ENCODE peak calls at places on chromosomes 12 and 14, in eight cellular contexts. One of them, this sample, is unnamed.
A peak's percentile ranks its signal among the peaks of the same experiment; 100 is the strongest.

GRCh38 chr14:95481391-95482022 is 34.9 kb downstream of the SYNE3 start:
- DNase-seq in thoracic aorta: no peak
- DNase-seq in pancreas: no peak
- DNase-seq in ovary: no peak
- DNase-seq in tibial artery: no peak
- DNase-seq in GM23338: no peak
- DNase-seq in CD8-positive, alpha-beta T cell: no peak
- DNase-seq in heart right ventricle: no peak
- DNase-seq in this sample: no peak

GRCh38 chr12:121614872-121615467 is 11.4 kb upstream of the ORAI1 start:
- DNase-seq in pancreas: no peak
- DNase-seq in heart right ventricle: no peak
- DNase-seq in ovary: no peak
- DNase-seq in GM23338: no peak
- DNase-seq in CD8-positive, alpha-beta T cell: no peak
- DNase-seq in tibial artery: no peak
- DNase-seq in thoracic aorta: no peak
- DNase-seq in this sample: no peak

GRCh38 chr14:81382517-81383225 is 17.5 kb downstream of the STON2 start:
- DNase-seq in GM23338: no peak
- DNase-seq in heart right ventricle: no peak
- DNase-seq in CD8-positive, alpha-beta T cell: no peak
- DNase-seq in thoracic aorta: no peak
- DNase-seq in pancreas: no peak
- DNase-seq in tibial artery: no peak
- DNase-seq in ovary: no peak
- DNase-seq in this sample: no peak

GRCh38 chr14:58977366-58977765 is 211.1 kb upstream of the DAAM1 start:
- DNase-seq in tibial artery: no peak
- DNase-seq in heart right ventricle: no peak
- DNase-seq in pancreas: no peak
- DNase-seq in ovary: no peak
- DNase-seq in CD8-positive, alpha-beta T cell: no peak
- DNase-seq in thoracic aorta: no peak
- DNase-seq in GM23338: no peak
- DNase-seq in this sample: no peak

GRCh38 chr12:122740351-122740750 is 9.7 kb upstream of the HCAR1 start:
- DNase-seq in heart right ventricle: no peak
- DNase-seq in ovary: no peak
- DNase-seq in pancreas: no peak
- DNase-seq in tibial artery: peak; percentile 10
- DNase-seq in CD8-positive, alpha-beta T cell: no peak
- DNase-seq in thoracic aorta: no peak
- DNase-seq in GM23338: peak; percentile 31
- DNase-seq in this sample: no peak

GRCh38 chr12:50314629-50315312 is 31.5 kb upstream of the LIMA1 start:
- DNase-seq in heart right ventricle: no peak
- DNase-seq in thoracic aorta: no peak
- DNase-seq in GM23338: peak; percentile 80
- DNase-seq in CD8-positive, alpha-beta T cell: no peak
- DNase-seq in pancreas: no peak
- DNase-seq in tibial artery: no peak
- DNase-seq in ovary: no peak
- DNase-seq in this sample: no peak

GRCh38 chr12:95143784-95144205 is 70.4 kb upstream of the NR2C1 start:
- DNase-seq in pancreas: no peak
- DNase-seq in GM23338: peak; percentile 28
- DNase-seq in tibial artery: no peak
- DNase-seq in CD8-positive, alpha-beta T cell: no peak
- DNase-seq in ovary: no peak
- DNase-seq in heart right ventricle: no peak
- DNase-seq in thoracic aorta: no peak
- DNase-seq in this sample: no peak

GRCh38 chr12:96520767-96521166 is 31.4 kb downstream of the CFAP54 start:
- DNase-seq in CD8-positive, alpha-beta T cell: no peak
- DNase-seq in thoracic aorta: no peak
- DNase-seq in heart right ventricle: no peak
- DNase-seq in ovary: no peak
- DNase-seq in pancreas: no peak
- DNase-seq in tibial artery: no peak
- DNase-seq in GM23338: no peak
- DNase-seq in this sample: no peak

GRCh38 chr12:116304621-116305020 is 27.1 kb upstream of the MED13L start:
- DNase-seq in tibial artery: no peak
- DNase-seq in thoracic aorta: no peak
- DNase-seq in pancreas: no peak
- DNase-seq in GM23338: no peak
- DNase-seq in ovary: no peak
- DNase-seq in CD8-positive, alpha-beta T cell: no peak
- DNase-seq in heart right ventricle: no peak
- DNase-seq in this sample: no peak

GRCh38 chr14:31950760-31951637 is 126.1 kb upstream of the ARHGAP5 start:
- DNase-seq in pancreas: no peak
- DNase-seq in thoracic aorta: no peak
- DNase-seq in ovary: peak; percentile 67
- DNase-seq in CD8-positive, alpha-beta T cell: no peak
- DNase-seq in heart right ventricle: peak; percentile 56
- DNase-seq in tibial artery: no peak
- DNase-seq in GM23338: peak; percentile 59
- DNase-seq in this sample: no peak

GRCh38 chr14:105059035-105059916 is 6.0 kb downstream of the GPR132 start:
- DNase-seq in heart right ventricle: no peak
- DNase-seq in CD8-positive, alpha-beta T cell: peak; percentile 57
- DNase-seq in tibial artery: no peak
- DNase-seq in ovary: no peak
- DNase-seq in thoracic aorta: no peak
- DNase-seq in GM23338: peak; percentile 48
- DNase-seq in pancreas: no peak
- DNase-seq in this sample: no peak

GRCh38 chr12:19243577-19243976 is 114.0 kb downstream of the PLEKHA5 start:
- DNase-seq in CD8-positive, alpha-beta T cell: no peak
- DNase-seq in GM23338: no peak
- DNase-seq in ovary: no peak
- DNase-seq in heart right ventricle: no peak
- DNase-seq in tibial artery: no peak
- DNase-seq in pancreas: no peak
- DNase-seq in thoracic aorta: no peak
- DNase-seq in this sample: no peak

GRCh38 chr12:66051361-66051760 is 79.2 kb downstream of the LLPH start:
- DNase-seq in heart right ventricle: no peak
- DNase-seq in GM23338: no peak
- DNase-seq in thoracic aorta: no peak
- DNase-seq in tibial artery: no peak
- DNase-seq in CD8-positive, alpha-beta T cell: no peak
- DNase-seq in ovary: no peak
- DNase-seq in pancreas: no peak
- DNase-seq in this sample: no peak

GRCh38 chr12:109277899-109278762 is 31.0 kb downstream of the FOXN4 start:
- DNase-seq in CD8-positive, alpha-beta T cell: no peak
- DNase-seq in pancreas: no peak
- DNase-seq in heart right ventricle: no peak
- DNase-seq in GM23338: no peak
- DNase-seq in thoracic aorta: no peak
- DNase-seq in ovary: peak; percentile 65
- DNase-seq in tibial artery: no peak
- DNase-seq in this sample: no peak

GRCh38 chr12:120172053-120172452 is 22.5 kb downstream of the GCN1 start:
- DNase-seq in pancreas: no peak
- DNase-seq in ovary: no peak
- DNase-seq in GM23338: no peak
- DNase-seq in heart right ventricle: no peak
- DNase-seq in tibial artery: no peak
- DNase-seq in CD8-positive, alpha-beta T cell: no peak
- DNase-seq in thoracic aorta: no peak
- DNase-seq in this sample: no peak

GRCh38 chr12:50104614-50105366 is 982 bp downstream of the GPD1 start:
- DNase-seq in heart right ventricle: no peak
- DNase-seq in ovary: no peak
- DNase-seq in CD8-positive, alpha-beta T cell: no peak
- DNase-seq in GM23338: no peak
- DNase-seq in thoracic aorta: no peak
- DNase-seq in pancreas: no peak
- DNase-seq in tibial artery: no peak
- DNase-seq in this sample: no peak

GRCh38 chr12:66049538-66050282 is 80.8 kb downstream of the LLPH start:
- DNase-seq in ovary: no peak
- DNase-seq in tibial artery: no peak
- DNase-seq in heart right ventricle: no peak
- DNase-seq in CD8-positive, alpha-beta T cell: no peak
- DNase-seq in pancreas: no peak
- DNase-seq in GM23338: no peak
- DNase-seq in thoracic aorta: no peak
- DNase-seq in this sample: no peak

GRCh38 chr12:96811083-96811482 is 96.0 kb upstream of the NEDD1 start:
- DNase-seq in CD8-positive, alpha-beta T cell: no peak
- DNase-seq in GM23338: no peak
- DNase-seq in heart right ventricle: no peak
- DNase-seq in pancreas: no peak
- DNase-seq in tibial artery: no peak
- DNase-seq in thoracic aorta: no peak
- DNase-seq in ovary: no peak
- DNase-seq in this sample: no peak

GRCh38 chr12:6891637-6892036 is 13.0 kb upstream of the LRRC23 start:
- DNase-seq in heart right ventricle: no peak
- DNase-seq in GM23338: no peak
- DNase-seq in ovary: no peak
- DNase-seq in thoracic aorta: no peak
- DNase-seq in CD8-positive, alpha-beta T cell: no peak
- DNase-seq in tibial artery: no peak
- DNase-seq in pancreas: no peak
- DNase-seq in this sample: no peak

DNA sequence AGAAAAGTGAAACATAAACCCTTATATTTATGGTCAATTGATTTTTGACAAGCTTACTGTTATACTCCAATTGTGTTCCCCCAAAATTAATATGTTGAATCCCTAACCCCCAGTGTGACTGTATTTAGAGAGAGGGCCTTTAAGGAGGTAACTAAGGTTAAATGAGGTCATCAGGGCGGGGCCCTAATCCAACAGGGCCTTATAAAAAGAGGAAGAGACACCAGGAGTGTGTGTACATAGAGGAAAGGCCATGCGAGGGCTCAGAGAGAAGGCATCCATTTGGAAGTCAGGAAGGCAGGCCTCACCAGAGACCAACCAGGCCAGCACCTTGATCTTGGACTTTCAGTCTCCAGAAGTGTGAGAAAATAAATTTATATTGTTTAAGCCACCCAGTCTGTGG is 6.5 kb upstream of the VTI1B start:
- DNase-seq in tibial artery: no peak
- DNase-seq in GM23338: no peak
- DNase-seq in CD8-positive, alpha-beta T cell: no peak
- DNase-seq in thoracic aorta: no peak
- DNase-seq in ovary: no peak
- DNase-seq in heart right ventricle: no peak
- DNase-seq in pancreas: no peak
- DNase-seq in this sample: no peak
- H3K36me3 ChIP-seq in tibial artery: peaks cover 54% of the 10 kb centered on the region
- H3K36me3 ChIP-seq in GM23338: peaks cover 74% of the 10 kb centered on the region
- H3K36me3 ChIP-seq in CD8-positive, alpha-beta T cell: peaks cover 16% of the 10 kb centered on the region
- H3K36me3 ChIP-seq in thoracic aorta: no peaks in the 10 kb centered on the region
- H3K36me3 ChIP-seq in ovary: no peaks in the 10 kb centered on the region
- H3K36me3 ChIP-seq in heart right ventricle: peaks cover 52% of the 10 kb centered on the region
- H3K36me3 ChIP-seq in pancreas: no peaks in the 10 kb centered on the region
- H3K36me3 ChIP-seq in this sample: peaks cover 2% of the 10 kb centered on the region

DNA sequence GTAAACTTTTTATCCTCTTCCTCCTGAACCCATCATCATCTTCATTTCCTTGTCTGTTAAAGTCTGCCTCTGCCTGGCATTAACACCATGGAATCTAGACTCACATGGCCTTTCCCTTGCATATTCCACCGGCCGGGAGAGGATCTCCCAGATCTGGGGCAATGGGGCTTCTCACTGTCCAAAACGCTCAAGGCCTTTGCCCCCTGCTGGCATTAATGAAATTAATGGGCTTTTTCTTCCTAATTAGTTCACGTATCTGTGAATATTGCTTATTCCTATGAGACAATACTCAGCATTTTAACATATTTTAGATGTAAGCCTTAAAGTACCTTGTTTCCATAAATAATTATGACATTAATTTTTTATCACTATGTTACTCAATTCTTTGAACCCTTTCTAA is 42.9 kb upstream of the CAPRIN2 start:
- DNase-seq in ovary: no peak
- DNase-seq in GM23338: no peak
- DNase-seq in thoracic aorta: no peak
- DNase-seq in CD8-positive, alpha-beta T cell: no peak
- DNase-seq in pancreas: no peak
- DNase-seq in heart right ventricle: no peak
- DNase-seq in tibial artery: no peak
- DNase-seq in this sample: no peak
- TF ChIP-seq CTCF in ovary: no peak
- TF ChIP-seq CTCF in GM23338: no peak
- TF ChIP-seq CTCF in thoracic aorta: no peak
- TF ChIP-seq CTCF in CD8-positive, alpha-beta T cell: no peak
- TF ChIP-seq CTCF in pancreas: no peak
- TF ChIP-seq CTCF in heart right ventricle: no peak
- TF ChIP-seq CTCF in tibial artery: no peak
- TF ChIP-seq CTCF in this sample: no peak

DNA sequence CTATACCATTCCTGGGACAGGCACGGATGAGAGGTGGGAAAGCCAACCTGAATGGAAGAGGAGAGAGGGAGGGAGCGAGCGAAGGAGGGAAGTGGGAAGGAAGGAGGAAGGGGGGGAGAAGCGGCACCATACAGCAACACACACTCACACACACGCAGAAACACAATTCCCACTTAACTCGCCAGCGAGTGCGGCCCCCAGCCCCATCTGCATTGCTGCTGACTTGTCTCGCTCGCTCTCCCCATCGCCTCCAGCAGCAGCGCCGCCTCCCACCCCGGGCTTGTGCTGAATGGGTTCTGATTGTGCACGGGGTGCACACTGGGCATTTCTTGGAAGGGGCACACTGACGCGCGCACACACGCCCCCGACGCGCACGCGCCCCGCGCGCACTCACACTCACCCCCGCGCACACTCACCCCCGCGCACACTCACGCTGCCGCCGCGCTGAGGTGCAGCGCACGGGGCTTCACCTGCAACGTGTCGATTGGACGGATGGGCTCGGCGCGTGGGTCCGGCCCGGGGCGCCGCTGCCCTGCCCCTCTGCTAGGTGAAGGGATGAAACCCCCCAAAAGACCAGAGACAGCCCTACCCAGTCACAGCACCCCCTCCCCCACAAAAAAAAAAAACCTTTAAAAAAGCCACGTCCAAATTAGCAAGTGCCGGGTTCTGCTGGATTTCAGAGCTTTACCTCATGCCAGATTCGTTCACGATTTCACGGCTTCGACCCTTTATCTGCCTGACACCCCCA is 680 bp downstream of the GRIN2B start:
- DNase-seq in tibial artery: no peak
- DNase-seq in CD8-positive, alpha-beta T cell: no peak
- DNase-seq in thoracic aorta: no peak
- DNase-seq in ovary: peak; percentile 20
- DNase-seq in heart right ventricle: no peak
- DNase-seq in pancreas: no peak
- DNase-seq in GM23338: peak; percentile 60
- DNase-seq in this sample: no peak
- H3K36me3 ChIP-seq in tibial artery: no peaks in the 10 kb centered on the region
- H3K36me3 ChIP-seq in CD8-positive, alpha-beta T cell: no peaks in the 10 kb centered on the region
- H3K36me3 ChIP-seq in thoracic aorta: no peaks in the 10 kb centered on the region
- H3K36me3 ChIP-seq in ovary: no peaks in the 10 kb centered on the region
- H3K36me3 ChIP-seq in heart right ventricle: no peaks in the 10 kb centered on the region
- H3K36me3 ChIP-seq in pancreas: no peaks in the 10 kb centered on the region
- H3K36me3 ChIP-seq in GM23338: no peaks in the 10 kb centered on the region
- H3K36me3 ChIP-seq in this sample: no peaks in the 10 kb centered on the region

GRCh38 chr14:69299286-69300035 is 39.5 kb downstream of the GALNT16 start:
- DNase-seq in tibial artery: peak; percentile 16
- DNase-seq in CD8-positive, alpha-beta T cell: no peak
- DNase-seq in heart right ventricle: no peak
- DNase-seq in ovary: peak; percentile 15
- DNase-seq in thoracic aorta: no peak
- DNase-seq in GM23338: peak; percentile 71
- DNase-seq in pancreas: no peak
- DNase-seq in this sample: no peak
- TF ChIP-seq CTCF in tibial artery: no peak
- TF ChIP-seq CTCF in CD8-positive, alpha-beta T cell: no peak
- TF ChIP-seq CTCF in heart right ventricle: peak; percentile 17
- TF ChIP-seq CTCF in ovary: no peak
- TF ChIP-seq CTCF in thoracic aorta: no peak
- TF ChIP-seq CTCF in GM23338: peak; percentile 69
- TF ChIP-seq CTCF in pancreas: no peak
- TF ChIP-seq CTCF in this sample: no peak